ENCODE peak calls at places on chromosomes 1 and 21, in seven cellular contexts. One of them, this sample, is unnamed.

GRCh38 chr21:46057710-46058241 is 40.1 kb upstream of the COL6A2 start:
- DNase-seq in type B pancreatic cell: peak; percentile 63
- DNase-seq in RWPE2: no peak
- DNase-seq in pancreas: no peak
- DNase-seq in tibial nerve: no peak
- DNase-seq in endothelial cell: no peak
- DNase-seq in WTC11: no peak
- DNase-seq in this sample: peak; percentile 28

GRCh38 chr1:184900507-184900906 is 73.8 kb downstream of the NIBAN1 start:
- DNase-seq in type B pancreatic cell: no peak
- DNase-seq in RWPE2: no peak
- DNase-seq in pancreas: no peak
- DNase-seq in tibial nerve: no peak
- DNase-seq in endothelial cell: no peak
- DNase-seq in WTC11: no peak
- DNase-seq in this sample: no peak

GRCh38 chr21:41684381-41685245 is 82.2 kb downstream of the RIPK4 start:
- DNase-seq in type B pancreatic cell: no peak
- DNase-seq in RWPE2: no peak
- DNase-seq in pancreas: peak; percentile 56
- DNase-seq in tibial nerve: no peak
- DNase-seq in endothelial cell: no peak
- DNase-seq in WTC11: no peak
- DNase-seq in this sample: no peak

GRCh38 chr1:85707267-85707989 is 805 bp downstream of the ZNHIT6 start:
- DNase-seq in type B pancreatic cell: no peak
- DNase-seq in RWPE2: no peak
- DNase-seq in pancreas: no peak
- DNase-seq in tibial nerve: no peak
- DNase-seq in endothelial cell: no peak
- DNase-seq in WTC11: no peak
- DNase-seq in this sample: no peak

GRCh38 chr1:9728451-9729295 is 77.1 kb downstream of the PIK3CD start:
- DNase-seq in type B pancreatic cell: no peak
- DNase-seq in RWPE2: no peak
- DNase-seq in pancreas: no peak
- DNase-seq in tibial nerve: no peak
- DNase-seq in endothelial cell: no peak
- DNase-seq in WTC11: no peak
- DNase-seq in this sample: no peak

GRCh38 chr1:109780982-109781381 is 17.3 kb upstream of the EPS8L3 start:
- DNase-seq in type B pancreatic cell: no peak
- DNase-seq in RWPE2: no peak
- DNase-seq in pancreas: no peak
- DNase-seq in tibial nerve: no peak
- DNase-seq in endothelial cell: no peak
- DNase-seq in WTC11: no peak
- DNase-seq in this sample: no peak

GRCh38 chr1:192140382-192140781 is 17.9 kb upstream of the RGS18 start:
- DNase-seq in type B pancreatic cell: no peak
- DNase-seq in RWPE2: no peak
- DNase-seq in pancreas: no peak
- DNase-seq in tibial nerve: no peak
- DNase-seq in endothelial cell: no peak
- DNase-seq in WTC11: no peak
- DNase-seq in this sample: no peak

GRCh38 chr1:111851552-111851951 is 95.9 kb downstream of the DDX20 start:
- DNase-seq in type B pancreatic cell: no peak
- DNase-seq in RWPE2: no peak
- DNase-seq in pancreas: no peak
- DNase-seq in tibial nerve: no peak
- DNase-seq in endothelial cell: no peak
- DNase-seq in WTC11: no peak
- DNase-seq in this sample: no peak

GRCh38 chr1:85128296-85128695 is 72.5 kb downstream of the SYDE2 start:
- DNase-seq in type B pancreatic cell: no peak
- DNase-seq in RWPE2: no peak
- DNase-seq in pancreas: no peak
- DNase-seq in tibial nerve: no peak
- DNase-seq in endothelial cell: no peak
- DNase-seq in WTC11: no peak
- DNase-seq in this sample: no peak

GRCh38 chr21:34909492-34910292 is 139.4 kb downstream of the RUNX1 start:
- DNase-seq in type B pancreatic cell: no peak
- DNase-seq in RWPE2: no peak
- DNase-seq in pancreas: no peak
- DNase-seq in tibial nerve: no peak
- DNase-seq in endothelial cell: no peak
- DNase-seq in WTC11: no peak
- DNase-seq in this sample: no peak

GRCh38 chr1:68361511-68361910 is 88.2 kb downstream of the RPE65 start:
- DNase-seq in type B pancreatic cell: no peak
- DNase-seq in RWPE2: no peak
- DNase-seq in pancreas: no peak
- DNase-seq in tibial nerve: no peak
- DNase-seq in endothelial cell: no peak
- DNase-seq in WTC11: no peak
- DNase-seq in this sample: no peak

GRCh38 chr1:3501856-3502665 is 47.6 kb downstream of the ARHGEF16 start:
- DNase-seq in type B pancreatic cell: peak; percentile 87
- DNase-seq in RWPE2: peak; percentile 98
- DNase-seq in pancreas: peak; percentile 73
- DNase-seq in tibial nerve: peak; percentile 22
- DNase-seq in endothelial cell: peak; percentile 69
- DNase-seq in WTC11: peak; percentile 90
- DNase-seq in this sample: peak; percentile 82

GRCh38 chr1:58649555-58649954 is 50.3 kb downstream of the MYSM1 start:
- DNase-seq in type B pancreatic cell: no peak
- DNase-seq in RWPE2: no peak
- DNase-seq in pancreas: peak; percentile 43
- DNase-seq in tibial nerve: no peak
- DNase-seq in endothelial cell: no peak
- DNase-seq in WTC11: no peak
- DNase-seq in this sample: no peak

GRCh38 chr1:88276158-88276557 is 407.9 kb upstream of the PKN2 start:
- DNase-seq in type B pancreatic cell: no peak
- DNase-seq in RWPE2: no peak
- DNase-seq in pancreas: no peak
- DNase-seq in tibial nerve: no peak
- DNase-seq in endothelial cell: no peak
- DNase-seq in WTC11: no peak
- DNase-seq in this sample: no peak

GRCh38 chr1:96374076-96374762 is 347.4 kb upstream of the PTBP2 start:
- DNase-seq in type B pancreatic cell: no peak
- DNase-seq in RWPE2: no peak
- DNase-seq in pancreas: no peak
- DNase-seq in tibial nerve: no peak
- DNase-seq in endothelial cell: no peak
- DNase-seq in WTC11: no peak
- DNase-seq in this sample: no peak

GRCh38 chr1:203480525-203481084 is 5.0 kb downstream of the PRELP start:
- DNase-seq in type B pancreatic cell: no peak
- DNase-seq in RWPE2: peak; percentile 86
- DNase-seq in pancreas: no peak
- DNase-seq in tibial nerve: peak; percentile 75
- DNase-seq in endothelial cell: no peak
- DNase-seq in WTC11: peak; percentile 45
- DNase-seq in this sample: peak; percentile 65

GRCh38 chr21:16605588-16605987 is 875.8 kb downstream of the USP25 start:
- DNase-seq in type B pancreatic cell: no peak
- DNase-seq in RWPE2: no peak
- DNase-seq in pancreas: no peak
- DNase-seq in tibial nerve: no peak
- DNase-seq in endothelial cell: no peak
- DNase-seq in WTC11: no peak
- DNase-seq in this sample: no peak

GRCh38 chr21:16608209-16608830 is 878.5 kb downstream of the USP25 start:
- DNase-seq in type B pancreatic cell: no peak
- DNase-seq in RWPE2: no peak
- DNase-seq in pancreas: no peak
- DNase-seq in tibial nerve: no peak
- DNase-seq in endothelial cell: no peak
- DNase-seq in WTC11: no peak
- DNase-seq in this sample: no peak
- TF ChIP-seq CTCF in type B pancreatic cell: no peak
- TF ChIP-seq CTCF in RWPE2: peak; percentile 52
- TF ChIP-seq CTCF in pancreas: no peak
- TF ChIP-seq CTCF in tibial nerve: no peak
- TF ChIP-seq CTCF in endothelial cell: no peak
- TF ChIP-seq CTCF in WTC11: no peak
- TF ChIP-seq CTCF in this sample: no peak

DNA sequence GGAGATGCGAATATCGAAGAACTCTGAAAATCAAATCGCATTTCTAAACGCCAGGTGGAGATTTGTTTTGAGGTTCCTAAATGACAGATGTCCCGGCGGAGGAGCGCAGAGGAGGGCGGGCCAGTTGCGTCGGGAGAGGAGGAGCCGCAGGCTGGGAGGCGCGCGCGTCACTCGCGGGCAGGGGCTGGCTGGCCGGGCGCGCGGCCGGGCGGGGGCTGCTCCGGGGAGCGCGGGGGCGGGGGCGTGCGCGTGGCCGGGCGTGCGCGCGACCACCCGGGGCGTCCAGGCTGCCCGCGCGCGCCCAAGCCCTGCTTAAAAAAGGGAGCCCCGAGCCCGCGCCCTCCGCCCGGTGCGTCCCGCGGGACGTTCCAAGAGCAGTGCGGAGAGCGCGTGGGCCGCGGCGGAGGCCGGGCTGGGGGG is 47.3 kb downstream of the H3-3A start:
- DNase-seq in type B pancreatic cell: peak; percentile 91
- DNase-seq in RWPE2: peak; percentile 75
- DNase-seq in pancreas: peak; percentile 90
- DNase-seq in tibial nerve: peak; percentile 81
- DNase-seq in endothelial cell: peak; percentile 83
- DNase-seq in WTC11: peak; percentile 83
- DNase-seq in this sample: peak; percentile 93
- TF ChIP-seq CTCF in type B pancreatic cell: no peak
- TF ChIP-seq CTCF in RWPE2: no peak
- TF ChIP-seq CTCF in pancreas: no peak
- TF ChIP-seq CTCF in tibial nerve: no peak
- TF ChIP-seq CTCF in endothelial cell: no peak
- TF ChIP-seq CTCF in WTC11: no peak
- TF ChIP-seq CTCF in this sample: no peak

GRCh38 chr1:208467401-208467800 is 223.2 kb upstream of the PLXNA2 start:
- DNase-seq in type B pancreatic cell: no peak
- DNase-seq in RWPE2: no peak
- DNase-seq in pancreas: no peak
- DNase-seq in tibial nerve: no peak
- DNase-seq in endothelial cell: no peak
- DNase-seq in WTC11: no peak
- DNase-seq in this sample: no peak

GRCh38 chr1:208456487-208456886 is 212.3 kb upstream of the PLXNA2 start:
- DNase-seq in type B pancreatic cell: no peak
- DNase-seq in RWPE2: no peak
- DNase-seq in pancreas: no peak
- DNase-seq in tibial nerve: no peak
- DNase-seq in endothelial cell: no peak
- DNase-seq in WTC11: no peak
- DNase-seq in this sample: no peak

GRCh38 chr1:208466054-208466590 is 221.9 kb upstream of the PLXNA2 start:
- DNase-seq in type B pancreatic cell: no peak
- DNase-seq in RWPE2: no peak
- DNase-seq in pancreas: no peak
- DNase-seq in tibial nerve: no peak
- DNase-seq in endothelial cell: no peak
- DNase-seq in WTC11: no peak
- DNase-seq in this sample: no peak

GRCh38 chr1:208465266-208465665 is 221.1 kb upstream of the PLXNA2 start:
- DNase-seq in type B pancreatic cell: no peak
- DNase-seq in RWPE2: no peak
- DNase-seq in pancreas: no peak
- DNase-seq in tibial nerve: no peak
- DNase-seq in endothelial cell: no peak
- DNase-seq in WTC11: no peak
- DNase-seq in this sample: no peak

GRCh38 chr1:208461680-208462079 is 217.5 kb upstream of the PLXNA2 start:
- DNase-seq in type B pancreatic cell: no peak
- DNase-seq in RWPE2: no peak
- DNase-seq in pancreas: no peak
- DNase-seq in tibial nerve: no peak
- DNase-seq in endothelial cell: no peak
- DNase-seq in WTC11: no peak
- DNase-seq in this sample: no peak
- TF ChIP-seq CTCF in type B pancreatic cell: peak; percentile 58
- TF ChIP-seq CTCF in RWPE2: no peak
- TF ChIP-seq CTCF in pancreas: no peak
- TF ChIP-seq CTCF in tibial nerve: no peak
- TF ChIP-seq CTCF in endothelial cell: peak; percentile 63
- TF ChIP-seq CTCF in WTC11: peak; percentile 30
- TF ChIP-seq CTCF in this sample: peak; percentile 9

GRCh38 chr1:23736437-23737134 is 6.7 kb upstream of the ELOA start:
- DNase-seq in type B pancreatic cell: no peak
- DNase-seq in RWPE2: no peak
- DNase-seq in pancreas: no peak
- DNase-seq in tibial nerve: no peak
- DNase-seq in endothelial cell: no peak
- DNase-seq in WTC11: no peak
- DNase-seq in this sample: no peak

GRCh38 chr1:23728997-23729390 is 14.3 kb upstream of the ELOA start:
- DNase-seq in type B pancreatic cell: no peak
- DNase-seq in RWPE2: no peak
- DNase-seq in pancreas: no peak
- DNase-seq in tibial nerve: no peak
- DNase-seq in endothelial cell: no peak
- DNase-seq in WTC11: no peak
- DNase-seq in this sample: no peak

GRCh38 chr1:23727362-23727811 is 15.9 kb upstream of the ELOA start:
- DNase-seq in type B pancreatic cell: no peak
- DNase-seq in RWPE2: no peak
- DNase-seq in pancreas: peak; percentile 79
- DNase-seq in tibial nerve: peak; percentile 60
- DNase-seq in endothelial cell: no peak
- DNase-seq in WTC11: no peak
- DNase-seq in this sample: peak; percentile 92

GRCh38 chr1:23726669-23727068 is 16.6 kb upstream of the ELOA start:
- DNase-seq in type B pancreatic cell: no peak
- DNase-seq in RWPE2: no peak
- DNase-seq in pancreas: no peak
- DNase-seq in tibial nerve: no peak
- DNase-seq in endothelial cell: no peak
- DNase-seq in WTC11: no peak
- DNase-seq in this sample: no peak

GRCh38 chr1:23732363-23733224 is 10.7 kb upstream of the ELOA start:
- DNase-seq in type B pancreatic cell: no peak
- DNase-seq in RWPE2: no peak
- DNase-seq in pancreas: no peak
- DNase-seq in tibial nerve: no peak
- DNase-seq in endothelial cell: no peak
- DNase-seq in WTC11: no peak
- DNase-seq in this sample: no peak
- TF ChIP-seq CTCF in type B pancreatic cell: no peak
- TF ChIP-seq CTCF in RWPE2: no peak
- TF ChIP-seq CTCF in pancreas: no peak
- TF ChIP-seq CTCF in tibial nerve: no peak
- TF ChIP-seq CTCF in endothelial cell: no peak
- TF ChIP-seq CTCF in WTC11: no peak
- TF ChIP-seq CTCF in this sample: no peak

GRCh38 chr1:227219715-227220292 is 98.5 kb downstream of the CDC42BPA start:
- DNase-seq in type B pancreatic cell: no peak
- DNase-seq in RWPE2: no peak
- DNase-seq in pancreas: no peak
- DNase-seq in tibial nerve: no peak
- DNase-seq in endothelial cell: no peak
- DNase-seq in WTC11: no peak
- DNase-seq in this sample: no peak
- TF ChIP-seq CTCF in type B pancreatic cell: no peak
- TF ChIP-seq CTCF in RWPE2: no peak
- TF ChIP-seq CTCF in pancreas: no peak
- TF ChIP-seq CTCF in tibial nerve: no peak
- TF ChIP-seq CTCF in endothelial cell: no peak
- TF ChIP-seq CTCF in WTC11: no peak
- TF ChIP-seq CTCF in this sample: no peak

This sample was measured in lower lobe of right lung.